ENCODE peak calls at places on chromosomes 1 and 21, in five cellular contexts. G, R, J, T and V are unnamed samples.

GRCh38 chr1:236471653-236472052 is 52.1 kb upstream of the LGALS8 start:
- DNase-seq in G (no peak), R (no peak), J (no peak), T (no peak), V (no peak)

GRCh38 chr1:174399211-174399610 is 48.6 kb upstream of the GPR52 start:
- DNase-seq in G (no peak), R (no peak), J (no peak), T (no peak), V (no peak)

GRCh38 chr1:43293171-43293570 is 7.6 kb upstream of the TIE1 start:
- DNase-seq in G (no peak), R (no peak), J (peak), T (no peak), V (no peak)

GRCh38 chr1:164772635-164773034 is 213.7 kb downstream of the PBX1 start:
- DNase-seq in G (no peak), R (peak), J (peak), T (no peak), V (peak)

GRCh38 chr1:103284270-103284669 is 175.9 kb upstream of the COL11A1 start:
- DNase-seq in G (no peak), R (no peak), J (peak), T (no peak), V (no peak)

GRCh38 chr1:81803423-81804103 is 2.8 kb downstream of the ADGRL2 start:
- DNase-seq in G (no peak), R (no peak), J (peak), T (no peak), V (peak)

GRCh38 chr1:206722751-206723499 is 38.2 kb downstream of the MAPKAPK2 start:
- DNase-seq in G (no peak), R (no peak), J (no peak), T (no peak), V (no peak)

GRCh38 chr1:210123924-210124589 is 108.5 kb upstream of the SERTAD4 start:
- DNase-seq in G (no peak), R (no peak), J (peak), T (no peak), V (peak)

GRCh38 chr1:220682901-220683576 is 7.1 kb upstream of the C1orf115 start:
- DNase-seq in G (no peak), R (no peak), J (no peak), T (no peak), V (no peak)

GRCh38 chr1:239263821-239264220 is 122.5 kb upstream of the CHRM3 start:
- DNase-seq in G (no peak), R (no peak), J (no peak), T (no peak), V (no peak)

GRCh38 chr1:70767377-70767776 is 280.2 kb downstream of the PTGER3 start:
- DNase-seq in G (no peak), R (no peak), J (no peak), T (no peak), V (no peak)

GRCh38 chr1:89589515-89589914 is 43.4 kb upstream of the LRRC8C start:
- DNase-seq in G (no peak), R (no peak), J (peak), T (no peak), V (no peak)

GRCh38 chr1:90721210-90722194 is 4.4 kb upstream of the BARHL2 start:
- DNase-seq in G (no peak), R (peak), J (peak), T (no peak), V (peak)

GRCh38 chr1:63795455-63795854 is 21.6 kb downstream of the ROR1 start:
- DNase-seq in G (no peak), R (no peak), J (no peak), T (no peak), V (no peak)

GRCh38 chr1:30146448-30146847 is 576.9 kb downstream of the MATN1 start:
- DNase-seq in G (no peak), R (no peak), J (no peak), T (no peak), V (no peak)

GRCh38 chr1:228691926-228692325 is 43.4 kb upstream of the RHOU start:
- DNase-seq in G (no peak), R (no peak), J (peak), T (no peak), V (peak)

GRCh38 chr1:192941722-192942411 is 117.3 kb downstream of the UCHL5 start:
- DNase-seq in G (no peak), R (no peak), J (no peak), T (no peak), V (no peak)

GRCh38 chr1:186629341-186629740 is 50.9 kb downstream of the PTGS2 start:
- DNase-seq in G (no peak), R (no peak), J (no peak), T (no peak), V (no peak)

GRCh38 chr1:200869376-200869752 is 3.4 kb upstream of the GPR25 start:
- DNase-seq in G (no peak), R (no peak), J (no peak), T (no peak), V (no peak)

GRCh38 chr1:67162954-67163353 is 3.3 kb upstream of the IL23R start:
- DNase-seq in G (no peak), R (no peak), J (peak), T (no peak), V (peak)

GRCh38 chr1:224054611-224055010 is 59.3 kb upstream of the FBXO28 start:
- DNase-seq in G (no peak), R (no peak), J (peak), T (no peak), V (no peak)

GRCh38 chr21:43658769-43659135 is 536 bp downstream of the HSF2BP start:
- DNase-seq in G (no peak), R (peak), J (no peak), T (no peak), V (no peak)

GRCh38 chr1:24714859-24715520 is 30.3 kb upstream of the CLIC4 start:
- DNase-seq in G (peak), R (no peak), J (peak), T (peak), V (no peak)

GRCh38 chr1:156838972-156839371 is 19.9 kb downstream of the INSRR start:
- DNase-seq in G (no peak), R (no peak), J (peak), T (no peak), V (no peak)